ENCODE peak calls at places on chromosome 3, in nine cellular contexts. R, N, B, A, C, U, F, E and X are unnamed samples.

GRCh38 chr3:48709051-48709461 is 8.0 kb downstream of the IP6K2 start:
- ATAC-seq in N (peak; percentile 46), E (no peak), F (peak; percentile 29), C (no peak), R (peak; percentile 77), A (no peak), B (no peak), U (no peak), X (peak; percentile 94)

GRCh38 chr3:73745429-73746247 is 120.9 kb upstream of the PDZRN3 start:
- ATAC-seq in A (no peak), C (no peak), B (no peak), F (peak; percentile 66), R (no peak), E (no peak), U (no peak), N (no peak), X (no peak)

GRCh38 chr3:51146781-51147180 is 238.3 kb upstream of the MANF start:
- ATAC-seq in R (no peak), E (no peak), N (no peak), B (no peak), C (no peak), U (no peak), A (no peak), F (no peak), X (no peak)

GRCh38 chr3:58422756-58423324 is 10.8 kb downstream of the PDHB start:
- ATAC-seq in N (no peak), E (no peak), R (peak; percentile 80), A (no peak), U (no peak), C (peak; percentile 9), F (peak; percentile 32), B (peak; percentile 58), X (no peak)

GRCh38 chr3:105398407-105398806 is 31.7 kb downstream of the ALCAM start:
- ATAC-seq in U (no peak), A (no peak), R (no peak), C (no peak), F (no peak), N (no peak), B (no peak), E (no peak), X (no peak)

GRCh38 chr3:64687381-64687780 is 419 bp downstream of the ADAMTS9 start:
- ATAC-seq in A (no peak), N (no peak), E (no peak), F (peak; percentile 17), C (peak; percentile 22), B (peak; percentile 8), U (no peak), R (peak; percentile 7), X (no peak)

GRCh38 chr3:23430781-23431423 is 227.8 kb downstream of the UBE2E2 start:
- ATAC-seq in F (no peak), C (no peak), N (no peak), U (peak; percentile 26), A (no peak), R (no peak), B (no peak), E (no peak), X (no peak)

GRCh38 chr3:124774305-124774673 is 44.0 kb downstream of the UMPS start:
- ATAC-seq in U (no peak), C (peak; percentile 43), N (no peak), F (peak; percentile 51), R (no peak), B (no peak), A (no peak), E (no peak), X (no peak)

GRCh38 chr3:191848818-191849217 is 387.9 kb downstream of the PYDC2 start:
- ATAC-seq in A (no peak), N (no peak), B (no peak), C (no peak), E (no peak), F (no peak), R (no peak), U (no peak), X (no peak)

GRCh38 chr3:18258492-18258891 is 166.6 kb downstream of the SATB1 start:
- ATAC-seq in A (no peak), C (no peak), N (peak; percentile 35), B (no peak), E (no peak), U (no peak), R (no peak), F (no peak), X (no peak)

GRCh38 chr3:43423634-43424033 is 137.3 kb downstream of the SNRK start:
- ATAC-seq in C (no peak), F (peak; percentile 29), N (no peak), E (no peak), B (no peak), A (no peak), R (no peak), U (no peak), X (no peak)

GRCh38 chr3:197173620-197174019 is 124.8 kb downstream of the DLG1 start:
- ATAC-seq in U (no peak), E (no peak), A (no peak), C (no peak), N (no peak), F (no peak), R (no peak), B (no peak), X (no peak)

GRCh38 chr3:18062289-18063025 is 320.0 kb upstream of the TBC1D5 start:
- ATAC-seq in F (peak; percentile 72), N (no peak), A (no peak), R (no peak), E (no peak), U (no peak), C (no peak), B (no peak), X (peak; percentile 73)

GRCh38 chr3:50862221-50862620 is 187.5 kb downstream of the DOCK3 start:
- ATAC-seq in F (no peak), N (no peak), E (no peak), R (no peak), U (no peak), C (no peak), A (no peak), B (no peak), X (no peak)

GRCh38 chr3:55064164-55064563 is 136.3 kb upstream of the LRTM1 start:
- ATAC-seq in E (no peak), R (no peak), U (peak; percentile 15), B (no peak), A (no peak), C (no peak), N (no peak), F (no peak), X (no peak)

GRCh38 chr3:193225726-193226125 is 15.3 kb upstream of the PLAAT1 start:
- ATAC-seq in B (no peak), A (no peak), U (no peak), F (no peak), R (no peak), C (no peak), N (no peak), E (no peak), X (no peak)

GRCh38 chr3:187669675-187670504 is at the start of gene SST:
- ATAC-seq in F (peak; percentile 71), U (no peak), E (no peak), B (no peak), C (peak; percentile 71), R (peak; percentile 84), A (no peak), N (no peak), X (no peak)

GRCh38 chr3:14485981-14486380 is 54.2 kb downstream of the GRIP2 start:
- ATAC-seq in R (no peak), A (no peak), C (no peak), N (no peak), U (no peak), B (no peak), F (no peak), E (no peak), X (no peak)

GRCh38 chr3:172256101-172256687 is 192.1 kb downstream of the GHSR start:
- ATAC-seq in R (peak; percentile 68), C (peak; percentile 84), E (no peak), A (no peak), B (no peak), U (no peak), N (no peak), F (peak; percentile 84), X (no peak)

GRCh38 chr3:49529567-49529966 is 24.7 kb upstream of the BSN start:
- ATAC-seq in R (no peak), C (no peak), B (no peak), N (no peak), F (no peak), E (peak; percentile 43), U (peak; percentile 92), A (peak; percentile 45), X (no peak)

GRCh38 chr3:47082519-47082918 is 81.4 kb downstream of the SETD2 start:
- ATAC-seq in R (no peak), A (peak; percentile 64), U (no peak), C (no peak), N (no peak), B (no peak), E (no peak), F (no peak), X (no peak)

GRCh38 chr3:144437989-144438388 is 466.4 kb downstream of the DIPK2A start:
- ATAC-seq in N (no peak), U (no peak), A (peak; percentile 41), E (no peak), F (no peak), R (no peak), B (no peak), C (no peak), X (no peak)